ENCODE peak calls at places on chromosomes 1 and 21, in eight cellular contexts. M is lung, T is left ventricle myocardium inferior, F is PC-3, V is psoas muscle, R is testis, O is lower lobe of right lung, A is cardiac muscle cell. G is an unnamed sample. For H3K4me1, the result is how much of the 10 kb centered on the place peaks cover.

GRCh38 chr1:245153645-245154428 is 948 bp upstream of the KIF26B start:
- DNase-seq in M (no peak), T (no peak), F (peak), V (no peak), R (peak), O (peak), A (peak), G (no peak)

GRCh38 chr1:99697570-99697969 is 51.7 kb downstream of the PALMD start:
- DNase-seq in M (no peak), T (no peak), F (no peak), V (no peak), R (no peak), O (no peak), A (no peak), G (no peak)

GRCh38 chr1:213615226-213615881 is 372.4 kb upstream of the PROX1 start:
- DNase-seq in M (no peak), T (no peak), F (no peak), V (no peak), R (no peak), O (no peak), A (no peak), G (no peak)

GRCh38 chr1:21568809-21569385 is 59.7 kb downstream of the ALPL start:
- DNase-seq in M (no peak), T (no peak), F (no peak), V (no peak), R (no peak), O (no peak), A (no peak), G (no peak)

GRCh38 chr1:1281533-1282321 is 1.5 kb downstream of the SCNN1D start:
- DNase-seq in M (peak), T (peak), F (peak), V (peak), R (peak), O (peak), A (no peak), G (peak)

GRCh38 chr1:169363046-169363756 is 4.4 kb downstream of the NME7 start:
- DNase-seq in M (no peak), T (no peak), F (peak), V (no peak), R (no peak), O (no peak), A (no peak), G (no peak)

GRCh38 chr1:201883786-201884185 is 4.9 kb upstream of the SHISA4 start:
- DNase-seq in M (no peak), T (peak), F (peak), V (peak), R (peak), O (no peak), A (no peak), G (no peak)

GRCh38 chr21:39004776-39005605 is 178.3 kb downstream of the PSMG1 start:
- DNase-seq in M (no peak), T (peak), F (no peak), V (no peak), R (no peak), O (peak), A (no peak), G (peak)

GRCh38 chr1:207829576-207829975 is 77.7 kb downstream of the CD46 start:
- DNase-seq in M (no peak), T (no peak), F (no peak), V (no peak), R (no peak), O (no peak), A (no peak), G (no peak)

GRCh38 chr1:24635195-24635843 is 7.8 kb upstream of the SRRM1 start:
- DNase-seq in M (no peak), T (no peak), F (peak), V (no peak), R (no peak), O (no peak), A (peak), G (no peak)

GRCh38 chr1:94654031-94654430 is 112.5 kb upstream of the F3 start:
- DNase-seq in M (peak), T (no peak), F (peak), V (no peak), R (no peak), O (no peak), A (peak), G (no peak)

DNA sequence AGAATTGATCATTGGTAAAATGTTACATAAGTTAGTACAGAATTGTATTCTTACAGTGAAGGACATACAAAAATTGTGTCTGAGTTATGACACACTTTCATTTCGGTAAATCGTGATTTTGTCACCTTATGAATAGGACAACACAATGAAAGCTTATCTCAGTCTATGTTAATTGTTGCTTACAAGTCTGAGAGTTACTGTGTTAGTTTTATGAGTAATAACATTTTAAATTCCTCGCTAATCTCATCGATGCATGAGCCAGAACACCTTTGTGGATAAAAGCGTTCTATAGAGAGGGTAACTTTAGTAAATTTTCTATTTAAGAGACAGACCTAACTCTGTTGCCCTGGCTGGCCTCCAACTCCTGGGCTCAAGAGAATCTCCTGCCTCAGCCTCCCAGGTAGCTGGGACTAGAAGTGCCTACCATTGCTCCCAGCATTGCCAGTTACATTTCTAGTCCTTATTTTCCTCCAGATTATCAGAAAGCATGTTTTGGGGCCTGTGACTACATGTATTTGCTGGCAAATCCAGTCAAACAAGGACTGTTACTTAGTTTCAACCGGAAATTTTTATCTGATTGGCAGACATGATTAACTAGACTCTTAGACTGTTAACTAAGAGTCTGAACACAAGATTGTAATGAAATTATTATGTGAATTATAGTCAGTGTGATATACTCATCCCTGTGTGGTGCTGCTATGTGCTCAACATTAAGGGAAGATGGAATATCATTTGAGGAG is 3.0 kb downstream of the PRRC2C start:
- DNase-seq in M (no peak), T (no peak), F (peak), V (no peak), R (no peak), O (no peak), A (no peak), G (no peak)
- H3K4me3 ChIP-seq in M (no peak), T (no peak), F (peak), V (no peak), R (no peak), O (no peak), A (no peak), G (no peak)

DNA sequence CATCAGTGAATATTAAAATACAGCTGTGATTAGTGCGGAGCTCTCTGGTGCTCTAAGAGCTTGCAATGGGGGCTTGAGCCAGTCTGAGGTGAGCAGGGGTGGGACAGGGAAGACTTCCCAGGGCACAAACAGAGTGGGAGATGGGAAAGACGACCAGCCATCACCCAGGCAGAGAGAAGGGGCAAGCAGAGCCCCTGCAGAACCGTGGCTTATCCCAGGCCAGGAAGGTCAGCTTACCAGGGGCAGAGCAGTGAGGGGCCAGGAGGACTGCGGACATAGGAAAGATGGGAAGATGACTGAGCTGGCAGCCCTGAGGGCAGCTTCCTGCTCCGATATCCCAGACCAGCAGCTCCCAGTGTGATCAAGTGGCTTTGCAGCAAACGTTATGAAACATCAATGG is 55.4 kb upstream of the IFFO2 start:
- DNase-seq in M (no peak), T (no peak), F (peak), V (no peak), R (no peak), O (no peak), A (no peak), G (no peak)
- H3K4me1 ChIP-seq in M (under half), T (under half), F (half or more), V (under half), R (under half), O (under half), A (under half), G (under half)

GRCh38 chr21:43879348-43880110 is 14.5 kb downstream of the AGPAT3 start:
- DNase-seq in M (no peak), T (no peak), F (no peak), V (no peak), R (no peak), O (no peak), A (no peak), G (no peak)
- H3K27ac ChIP-seq in M (no peak), T (no peak), F (peak), V (peak), R (no peak), O (peak), A (no peak), G (no peak)

DNA sequence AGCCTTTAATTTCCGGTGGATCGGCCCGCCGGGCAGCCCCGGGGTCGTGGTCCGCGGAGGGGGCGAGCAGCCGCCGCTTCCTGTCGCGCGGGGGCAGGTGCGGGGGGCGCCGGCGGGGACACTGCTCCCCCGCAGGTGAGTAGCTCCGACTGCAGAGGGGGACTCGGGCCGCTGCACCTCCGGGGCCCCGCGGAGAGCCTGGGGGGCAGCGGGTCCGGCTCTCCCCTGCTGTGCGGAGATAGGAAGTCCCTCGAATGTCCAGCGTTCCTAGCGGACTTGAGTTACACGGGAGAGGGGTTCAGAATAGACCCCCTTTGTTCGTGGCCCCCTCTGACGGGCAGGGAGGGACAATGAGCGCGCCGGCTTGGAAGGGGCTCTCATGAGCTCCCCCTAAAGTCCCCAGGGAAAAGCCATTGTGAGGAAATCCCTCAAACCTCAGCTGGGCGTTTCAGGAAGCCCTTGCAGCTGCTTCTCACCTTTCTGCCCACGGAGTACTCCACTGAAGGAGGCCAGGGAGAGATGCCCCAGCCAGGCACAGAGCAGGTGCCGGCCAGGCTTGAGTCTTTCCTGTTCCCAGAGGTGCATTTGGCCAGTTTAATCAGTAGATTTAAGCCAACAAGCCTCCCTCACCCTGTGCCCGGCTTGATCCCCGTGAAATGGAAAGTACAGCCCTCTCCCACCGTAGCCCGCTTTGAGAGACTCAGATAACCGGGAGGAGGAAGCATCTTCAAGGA is 925 bp downstream of the PDE9A start:
- DNase-seq in M (no peak), T (no peak), F (no peak), V (no peak), R (no peak), O (peak), A (peak), G (no peak)
- H3K4me3 ChIP-seq in M (peak), T (peak), F (peak), V (peak), R (peak), O (peak), A (peak), G (peak)

GRCh38 chr1:12464627-12465056 is 153.4 kb downstream of the DHRS3 start:
- DNase-seq in M (peak), T (no peak), F (peak), V (peak), R (no peak), O (peak), A (no peak), G (no peak)
- H3K4me1 ChIP-seq in M (under half), T (half or more), F (under half), V (half or more), R (under half), O (half or more), A (under half), G (half or more)